ENCODE peak calls at places on chromosomes 4 and X, in ten cellular contexts. One of them, this sample, is unnamed.

GRCh38 chr4:1240721-1241465 is 8.0 kb downstream of the CTBP1 start:
- DNase-seq in K562: no peak
- DNase-seq in mesenchymal stem cell: no peak
- DNase-seq in suprapubic skin: peak; percentile 62
- DNase-seq in adipocyte: no peak
- DNase-seq in H7: peak; percentile 58
- DNase-seq in breast epithelium: no peak
- DNase-seq in IMR-90: no peak
- DNase-seq in fibroblast of mammary gland: no peak
- DNase-seq in GM23248: no peak
- DNase-seq in this sample: no peak

GRCh38 chr4:165872443-165873297 is at the start of gene TLL1:
- DNase-seq in K562: no peak
- DNase-seq in mesenchymal stem cell: peak; percentile 22
- DNase-seq in suprapubic skin: no peak
- DNase-seq in adipocyte: peak; percentile 35
- DNase-seq in H7: peak; percentile 26
- DNase-seq in breast epithelium: no peak
- DNase-seq in IMR-90: no peak
- DNase-seq in fibroblast of mammary gland: peak; percentile 31
- DNase-seq in GM23248: no peak
- DNase-seq in this sample: no peak

GRCh38 chrX:21373637-21374162 is 518 bp upstream of the CNKSR2 start:
- DNase-seq in K562: no peak
- DNase-seq in mesenchymal stem cell: no peak
- DNase-seq in suprapubic skin: peak; percentile 68
- DNase-seq in adipocyte: no peak
- DNase-seq in H7: peak; percentile 54
- DNase-seq in breast epithelium: no peak
- DNase-seq in IMR-90: no peak
- DNase-seq in fibroblast of mammary gland: no peak
- DNase-seq in GM23248: peak; percentile 22
- DNase-seq in this sample: no peak

GRCh38 chrX:37802028-37802427 is 22.2 kb downstream of the CYBB start:
- DNase-seq in K562: no peak
- DNase-seq in mesenchymal stem cell: no peak
- DNase-seq in suprapubic skin: no peak
- DNase-seq in adipocyte: peak; percentile 5
- DNase-seq in H7: no peak
- DNase-seq in breast epithelium: no peak
- DNase-seq in IMR-90: no peak
- DNase-seq in fibroblast of mammary gland: no peak
- DNase-seq in GM23248: no peak
- DNase-seq in this sample: no peak

GRCh38 chr4:83171640-83172039 is 57.1 kb upstream of the PLAC8 start:
- DNase-seq in K562: no peak
- DNase-seq in mesenchymal stem cell: no peak
- DNase-seq in suprapubic skin: no peak
- DNase-seq in adipocyte: no peak
- DNase-seq in H7: no peak
- DNase-seq in breast epithelium: no peak
- DNase-seq in IMR-90: no peak
- DNase-seq in fibroblast of mammary gland: peak; percentile 8
- DNase-seq in GM23248: no peak
- DNase-seq in this sample: peak; percentile 47

GRCh38 chr4:97394653-97395052 is 748.6 kb downstream of the STPG2 start:
- DNase-seq in K562: no peak
- DNase-seq in mesenchymal stem cell: no peak
- DNase-seq in suprapubic skin: no peak
- DNase-seq in adipocyte: no peak
- DNase-seq in H7: no peak
- DNase-seq in breast epithelium: no peak
- DNase-seq in IMR-90: no peak
- DNase-seq in fibroblast of mammary gland: peak; percentile 23
- DNase-seq in GM23248: no peak
- DNase-seq in this sample: no peak

GRCh38 chrX:2520539-2520938 is 19.8 kb upstream of the DHRSX start:
- DNase-seq in K562: no peak
- DNase-seq in mesenchymal stem cell: no peak
- DNase-seq in suprapubic skin: no peak
- DNase-seq in adipocyte: no peak
- DNase-seq in H7: no peak
- DNase-seq in breast epithelium: no peak
- DNase-seq in IMR-90: no peak
- DNase-seq in fibroblast of mammary gland: no peak
- DNase-seq in GM23248: no peak
- DNase-seq in this sample: no peak

GRCh38 chrX:131792789-131793462 is 230.2 kb upstream of the STK26 start:
- DNase-seq in K562: no peak
- DNase-seq in mesenchymal stem cell: no peak
- DNase-seq in suprapubic skin: peak; percentile 93
- DNase-seq in adipocyte: peak; percentile 99
- DNase-seq in H7: no peak
- DNase-seq in breast epithelium: peak; percentile 91
- DNase-seq in IMR-90: peak; percentile 93
- DNase-seq in fibroblast of mammary gland: peak; percentile 94
- DNase-seq in GM23248: peak; percentile 20
- DNase-seq in this sample: no peak

GRCh38 chr4:83114576-83114975 is at the start of gene PLAC8:
- DNase-seq in K562: no peak
- DNase-seq in mesenchymal stem cell: peak; percentile 72
- DNase-seq in suprapubic skin: no peak
- DNase-seq in adipocyte: no peak
- DNase-seq in H7: no peak
- DNase-seq in breast epithelium: no peak
- DNase-seq in IMR-90: no peak
- DNase-seq in fibroblast of mammary gland: no peak
- DNase-seq in GM23248: no peak
- DNase-seq in this sample: no peak

GRCh38 chr4:112546476-112546875 is 30.5 kb upstream of the NEUROG2 start:
- DNase-seq in K562: no peak
- DNase-seq in mesenchymal stem cell: no peak
- DNase-seq in suprapubic skin: no peak
- DNase-seq in adipocyte: no peak
- DNase-seq in H7: no peak
- DNase-seq in breast epithelium: no peak
- DNase-seq in IMR-90: no peak
- DNase-seq in fibroblast of mammary gland: peak; percentile 42
- DNase-seq in GM23248: peak; percentile 49
- DNase-seq in this sample: no peak

GRCh38 chrX:140507223-140507981 is 2.5 kb upstream of the SOX3 start:
- DNase-seq in K562: no peak
- DNase-seq in mesenchymal stem cell: no peak
- DNase-seq in suprapubic skin: no peak
- DNase-seq in adipocyte: no peak
- DNase-seq in H7: peak; percentile 61
- DNase-seq in breast epithelium: no peak
- DNase-seq in IMR-90: no peak
- DNase-seq in fibroblast of mammary gland: no peak
- DNase-seq in GM23248: no peak
- DNase-seq in this sample: no peak

GRCh38 chrX:109384569-109385174 is 97.2 kb downstream of the GUCY2F start:
- DNase-seq in K562: peak; percentile 20
- DNase-seq in mesenchymal stem cell: peak; percentile 35
- DNase-seq in suprapubic skin: no peak
- DNase-seq in adipocyte: peak; percentile 70
- DNase-seq in H7: no peak
- DNase-seq in breast epithelium: no peak
- DNase-seq in IMR-90: peak; percentile 10
- DNase-seq in fibroblast of mammary gland: peak; percentile 37
- DNase-seq in GM23248: peak; percentile 49
- DNase-seq in this sample: no peak

GRCh38 chrX:5915783-5916182 is 312.9 kb downstream of the NLGN4X start:
- DNase-seq in K562: no peak
- DNase-seq in mesenchymal stem cell: no peak
- DNase-seq in suprapubic skin: no peak
- DNase-seq in adipocyte: no peak
- DNase-seq in H7: no peak
- DNase-seq in breast epithelium: no peak
- DNase-seq in IMR-90: no peak
- DNase-seq in fibroblast of mammary gland: no peak
- DNase-seq in GM23248: no peak
- DNase-seq in this sample: no peak

GRCh38 chr4:118849867-118850812 is 14.2 kb upstream of the SEC24D start:
- DNase-seq in K562: no peak
- DNase-seq in mesenchymal stem cell: peak; percentile 52
- DNase-seq in suprapubic skin: no peak
- DNase-seq in adipocyte: peak; percentile 55
- DNase-seq in H7: peak; percentile 48
- DNase-seq in breast epithelium: no peak
- DNase-seq in IMR-90: peak; percentile 14
- DNase-seq in fibroblast of mammary gland: no peak
- DNase-seq in GM23248: peak; percentile 36
- DNase-seq in this sample: no peak

GRCh38 chr4:4595252-4595651 is 53.4 kb upstream of the STX18 start:
- DNase-seq in K562: peak; percentile 17
- DNase-seq in mesenchymal stem cell: no peak
- DNase-seq in suprapubic skin: no peak
- DNase-seq in adipocyte: no peak
- DNase-seq in H7: no peak
- DNase-seq in breast epithelium: no peak
- DNase-seq in IMR-90: no peak
- DNase-seq in fibroblast of mammary gland: no peak
- DNase-seq in GM23248: no peak
- DNase-seq in this sample: no peak

GRCh38 chrX:145532176-145532780 is 285.0 kb downstream of the SPANXN1 start:
- DNase-seq in K562: no peak
- DNase-seq in mesenchymal stem cell: no peak
- DNase-seq in suprapubic skin: no peak
- DNase-seq in adipocyte: no peak
- DNase-seq in H7: no peak
- DNase-seq in breast epithelium: no peak
- DNase-seq in IMR-90: no peak
- DNase-seq in fibroblast of mammary gland: no peak
- DNase-seq in GM23248: no peak
- DNase-seq in this sample: no peak
- H3K4me3 ChIP-seq in K562: no peak overlapping the region
- H3K4me3 ChIP-seq in mesenchymal stem cell: no peak overlapping the region
- H3K4me3 ChIP-seq in suprapubic skin: no peak overlapping the region
- H3K4me3 ChIP-seq in adipocyte: no peak overlapping the region
- H3K4me3 ChIP-seq in H7: no peak overlapping the region
- H3K4me3 ChIP-seq in breast epithelium: no peak overlapping the region
- H3K4me3 ChIP-seq in IMR-90: no peak overlapping the region
- H3K4me3 ChIP-seq in fibroblast of mammary gland: no peak overlapping the region
- H3K4me3 ChIP-seq in GM23248: no peak overlapping the region
- H3K4me3 ChIP-seq in this sample: no peak overlapping the region

DNA sequence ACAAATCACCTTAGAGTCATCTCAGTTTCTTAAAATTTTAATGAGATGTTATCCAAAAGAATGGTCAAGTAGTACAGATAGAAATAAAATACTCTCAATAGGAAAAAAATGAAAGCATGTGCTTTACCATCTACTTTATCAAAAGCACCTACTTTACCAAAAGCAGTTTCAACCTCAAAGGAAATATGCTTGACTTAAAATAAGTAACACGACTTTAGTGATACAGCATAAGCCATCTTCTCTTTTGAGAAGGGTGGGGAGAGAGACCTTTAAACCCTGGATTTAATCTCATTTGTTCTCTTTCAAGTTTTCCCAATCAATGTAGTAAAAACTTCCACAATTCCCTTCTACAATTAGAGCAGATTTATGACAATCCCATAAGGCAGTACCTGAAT is 26.5 kb downstream of the OTUD4 start:
- DNase-seq in K562: no peak
- DNase-seq in mesenchymal stem cell: no peak
- DNase-seq in suprapubic skin: no peak
- DNase-seq in adipocyte: no peak
- DNase-seq in H7: no peak
- DNase-seq in breast epithelium: no peak
- DNase-seq in IMR-90: no peak
- DNase-seq in fibroblast of mammary gland: no peak
- DNase-seq in GM23248: no peak
- DNase-seq in this sample: no peak
- H3K4me3 ChIP-seq in K562: no peak overlapping the region
- H3K4me3 ChIP-seq in mesenchymal stem cell: no peak overlapping the region
- H3K4me3 ChIP-seq in suprapubic skin: no peak overlapping the region
- H3K4me3 ChIP-seq in adipocyte: no peak overlapping the region
- H3K4me3 ChIP-seq in H7: no peak overlapping the region
- H3K4me3 ChIP-seq in breast epithelium: no peak overlapping the region
- H3K4me3 ChIP-seq in IMR-90: no peak overlapping the region
- H3K4me3 ChIP-seq in fibroblast of mammary gland: no peak overlapping the region
- H3K4me3 ChIP-seq in GM23248: no peak overlapping the region
- H3K4me3 ChIP-seq in this sample: no peak overlapping the region

DNA sequence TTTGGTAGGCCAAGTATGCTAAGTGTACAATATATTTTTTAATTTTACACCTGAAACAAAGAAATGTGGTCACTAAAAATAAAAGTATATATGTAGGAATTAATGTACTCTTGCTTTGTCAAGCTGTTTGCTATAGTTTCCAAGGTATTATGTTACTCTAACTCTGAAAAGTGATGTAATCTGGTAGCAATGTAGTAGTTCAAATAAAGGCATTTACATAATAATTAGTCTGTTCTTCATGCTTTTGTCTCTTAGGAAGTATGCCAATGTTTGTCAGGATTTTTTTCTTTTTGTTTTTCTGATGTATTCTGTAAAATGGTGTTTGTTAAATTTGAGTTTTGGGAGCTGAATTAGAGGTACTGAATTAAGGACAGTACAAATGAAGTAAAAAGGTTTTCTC is 89.5 kb downstream of the PLS3 start:
- DNase-seq in K562: no peak
- DNase-seq in mesenchymal stem cell: peak; percentile 3
- DNase-seq in suprapubic skin: no peak
- DNase-seq in adipocyte: peak; percentile 58
- DNase-seq in H7: no peak
- DNase-seq in breast epithelium: no peak
- DNase-seq in IMR-90: peak; percentile 43
- DNase-seq in fibroblast of mammary gland: no peak
- DNase-seq in GM23248: peak; percentile 21
- DNase-seq in this sample: no peak
- H3K4me3 ChIP-seq in K562: no peak overlapping the region
- H3K4me3 ChIP-seq in mesenchymal stem cell: no peak overlapping the region
- H3K4me3 ChIP-seq in suprapubic skin: no peak overlapping the region
- H3K4me3 ChIP-seq in adipocyte: no peak overlapping the region
- H3K4me3 ChIP-seq in H7: no peak overlapping the region
- H3K4me3 ChIP-seq in breast epithelium: no peak overlapping the region
- H3K4me3 ChIP-seq in IMR-90: no peak overlapping the region
- H3K4me3 ChIP-seq in fibroblast of mammary gland: no peak overlapping the region
- H3K4me3 ChIP-seq in GM23248: no peak overlapping the region
- H3K4me3 ChIP-seq in this sample: no peak overlapping the region

DNA sequence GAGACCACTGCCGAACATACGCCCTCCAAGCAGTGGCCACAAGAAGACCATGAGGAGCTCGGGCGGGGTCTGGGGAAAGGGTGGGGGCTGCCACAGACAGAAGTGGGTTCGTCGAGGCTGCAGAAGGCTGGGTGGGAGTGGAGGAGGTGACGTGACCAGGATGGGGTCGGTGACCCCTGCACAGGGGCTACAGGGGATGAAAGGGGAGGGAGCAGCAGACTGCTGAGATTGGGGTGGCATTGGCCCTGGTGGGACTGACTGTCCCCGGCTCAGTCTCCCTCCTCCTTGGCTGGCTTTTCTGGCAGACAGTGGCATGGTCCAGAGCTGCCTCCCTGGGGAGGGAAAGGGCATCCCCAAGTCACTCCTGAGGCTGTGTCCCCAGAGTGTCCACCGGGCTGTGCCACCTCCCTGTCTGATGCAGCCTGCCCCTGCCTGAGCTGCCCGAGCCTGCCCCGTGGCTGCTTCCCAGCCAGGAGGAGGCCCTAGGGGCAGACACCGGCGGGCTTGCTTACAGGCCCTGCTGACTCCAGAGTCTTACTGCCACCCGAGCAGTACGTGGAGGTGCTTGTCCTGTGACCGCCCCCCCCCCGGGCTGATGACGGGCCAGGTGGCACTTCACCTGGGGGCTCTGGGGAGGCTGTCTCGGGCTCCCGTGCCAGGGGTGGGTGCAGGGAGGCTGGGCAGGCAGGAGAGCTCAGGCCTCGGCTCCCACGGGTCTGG is 7.2 kb downstream of the SH3BP2 start:
- DNase-seq in K562: no peak
- DNase-seq in mesenchymal stem cell: no peak
- DNase-seq in suprapubic skin: peak; percentile 74
- DNase-seq in adipocyte: no peak
- DNase-seq in H7: no peak
- DNase-seq in breast epithelium: no peak
- DNase-seq in IMR-90: no peak
- DNase-seq in fibroblast of mammary gland: no peak
- DNase-seq in GM23248: peak; percentile 39
- DNase-seq in this sample: peak; percentile 47
- H3K4me3 ChIP-seq in K562: no peak overlapping the region
- H3K4me3 ChIP-seq in mesenchymal stem cell: peak overlapping the region; percentile 33
- H3K4me3 ChIP-seq in suprapubic skin: peak overlapping the region; percentile 40
- H3K4me3 ChIP-seq in adipocyte: peak overlapping the region; percentile 60
- H3K4me3 ChIP-seq in H7: no peak overlapping the region
- H3K4me3 ChIP-seq in breast epithelium: peak overlapping the region; percentile 58
- H3K4me3 ChIP-seq in IMR-90: no peak overlapping the region
- H3K4me3 ChIP-seq in fibroblast of mammary gland: no peak overlapping the region
- H3K4me3 ChIP-seq in GM23248: no peak overlapping the region
- H3K4me3 ChIP-seq in this sample: peak overlapping the region; percentile 34

This sample was measured in HL-60.